ENCODE peak calls at places on chromosomes 7 and 10, in six cellular contexts. Q is AG09309; Z is GM23248; F is OCI-LY7; I is CD4-positive, alpha-beta memory T cell; K is Caco-2. E is an unnamed sample.

GRCh38 chr10:128047991-128048826 is 78.0 kb downstream of the MKI67 start:
- DNase-seq in Q (no peak), Z (peak; percentile 42), F (peak; percentile 74), I (peak; percentile 67), K (no peak), E (no peak)

GRCh38 chr10:100370976-100371706 is 24.1 kb downstream of the SCD start:
- DNase-seq in Q (peak; percentile 39), Z (peak; percentile 93), F (peak; percentile 31), I (peak; percentile 72), K (peak; percentile 78), E (no peak)

GRCh38 chr10:3765376-3765667 is 19.7 kb downstream of the KLF6 start:
- DNase-seq in Q (no peak), Z (no peak), F (no peak), I (no peak), K (no peak), E (no peak)

GRCh38 chr10:68043030-68043429 is 32.1 kb downstream of the HERC4 start:
- DNase-seq in Q (no peak), Z (peak; percentile 74), F (no peak), I (no peak), K (no peak), E (no peak)

GRCh38 chr7:38863609-38864291 is 45.2 kb downstream of the VPS41 start:
- DNase-seq in Q (no peak), Z (no peak), F (no peak), I (no peak), K (peak; percentile 72), E (peak; percentile 87)

GRCh38 chr7:131072505-131073091 is 255.1 kb upstream of the MKLN1 start:
- DNase-seq in Q (no peak), Z (peak; percentile 56), F (no peak), I (peak; percentile 60), K (peak; percentile 13), E (no peak)

GRCh38 chr7:99764478-99764877 is 19.5 kb downstream of the CYP3A4 start:
- DNase-seq in Q (no peak), Z (no peak), F (no peak), I (no peak), K (no peak), E (no peak)

GRCh38 chr10:111598433-111599059 is 521.7 kb downstream of the ADRA2A start:
- DNase-seq in Q (no peak), Z (peak; percentile 79), F (peak; percentile 55), I (peak; percentile 51), K (peak; percentile 69), E (peak; percentile 22)

GRCh38 chr7:30968747-30969603 is 5.2 kb downstream of the GHRHR start:
- DNase-seq in Q (no peak), Z (no peak), F (no peak), I (no peak), K (no peak), E (no peak)

GRCh38 chr7:921581-922333 is 32.7 kb downstream of the ADAP1 start:
- DNase-seq in Q (no peak), Z (no peak), F (no peak), I (no peak), K (no peak), E (no peak)

GRCh38 chr7:86930554-86931307 is 128.7 kb downstream of the ELAPOR2 start:
- DNase-seq in Q (no peak), Z (peak; percentile 5), F (no peak), I (no peak), K (no peak), E (no peak)

GRCh38 chr7:128406986-128407589 is 2.7 kb downstream of the IMPDH1 start:
- DNase-seq in Q (no peak), Z (no peak), F (no peak), I (no peak), K (no peak), E (no peak)

GRCh38 chr7:128407751-128408708 is 1.8 kb downstream of the IMPDH1 start:
- DNase-seq in Q (no peak), Z (no peak), F (no peak), I (no peak), K (no peak), E (no peak)

GRCh38 chr7:128410092-128410665 is 397 bp upstream of the IMPDH1 start:
- DNase-seq in Q (peak; percentile 41), Z (peak; percentile 90), F (peak; percentile 18), I (peak; percentile 79), K (peak; percentile 68), E (peak; percentile 16)

GRCh38 chr7:128408709-128409434 is 910 bp downstream of the IMPDH1 start:
- DNase-seq in Q (no peak), Z (peak; percentile 57), F (no peak), I (no peak), K (no peak), E (no peak)

DNA sequence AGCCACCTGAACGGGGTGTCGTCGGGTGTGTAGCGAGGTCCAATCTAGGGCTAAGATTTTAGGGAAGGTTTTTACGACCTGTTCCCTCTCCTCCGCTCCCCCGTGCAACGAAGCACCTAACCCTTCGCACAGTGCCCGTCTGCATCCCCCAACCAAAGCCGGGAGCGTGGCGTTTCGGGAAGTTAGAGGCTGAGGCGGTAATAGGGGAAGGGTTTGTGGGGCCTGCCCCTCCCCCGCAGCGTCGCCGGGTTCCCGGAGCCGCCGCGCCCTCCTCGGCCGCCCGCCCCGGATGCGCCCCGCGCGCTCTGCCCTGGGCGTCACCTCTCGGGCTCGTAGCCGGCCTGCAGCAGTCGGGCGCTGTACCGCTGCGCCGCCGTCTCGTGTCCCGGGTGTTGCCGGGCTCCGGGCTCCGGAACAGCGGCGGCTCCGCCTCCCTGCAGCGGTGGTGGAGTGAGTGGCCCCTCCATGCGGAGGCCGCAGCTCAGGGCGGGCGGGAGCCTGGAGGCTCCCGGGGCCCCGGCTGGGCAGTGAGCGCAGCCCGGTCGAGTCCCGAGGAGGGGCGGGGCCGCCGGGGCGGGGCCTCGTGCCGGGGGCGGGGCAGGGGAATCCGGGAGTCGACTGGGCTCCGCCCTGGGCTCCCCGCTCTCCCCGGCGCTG is at the start of gene IMPDH1:
- DNase-seq in Q (no peak), Z (peak; percentile 88), F (peak; percentile 57), I (peak; percentile 83), K (peak; percentile 92), E (no peak)
- H3K4me3 ChIP-seq in Q (peak within 1 kb of the TSS; percentile 85), Z (peak within 1 kb of the TSS; percentile 74), F (peak within 1 kb of the TSS; percentile 72), I (peak within 1 kb of the TSS; percentile 68), K (peak within 1 kb of the TSS; percentile 45), E (peak within 1 kb of the TSS; percentile 80)

GRCh38 chr10:125035588-125036298 is 93.8 kb downstream of the ZRANB1 start:
- DNase-seq in Q (no peak), Z (no peak), F (no peak), I (no peak), K (no peak), E (no peak)
- H3K4me3 ChIP-seq in Q (peak overlapping the region; percentile 6), Z (peak overlapping the region; percentile 20), F (no peak overlapping the region), I (no peak overlapping the region), K (no peak overlapping the region), E (no peak overlapping the region)

GRCh38 chr7:64465551-64465950 is 97.3 kb downstream of the ZNF680 start:
- DNase-seq in Q (no peak), Z (no peak), F (no peak), I (no peak), K (no peak), E (no peak)

GRCh38 chr7:64469673-64470072 is 93.2 kb downstream of the ZNF680 start:
- DNase-seq in Q (no peak), Z (no peak), F (no peak), I (no peak), K (no peak), E (no peak)

GRCh38 chr7:64463636-64464375 is 99.1 kb downstream of the ZNF680 start:
- DNase-seq in Q (peak; percentile 4), Z (peak; percentile 87), F (no peak), I (peak; percentile 67), K (no peak), E (peak; percentile 7)
- H3K4me3 ChIP-seq in Q (peak overlapping the region; percentile 34), Z (peak overlapping the region; percentile 83), F (no peak overlapping the region), I (no peak overlapping the region), K (no peak overlapping the region), E (peak overlapping the region; percentile 51)

GRCh38 chr10:72219229-72219814 is 3.2 kb upstream of the ASCC1 start:
- DNase-seq in Q (no peak), Z (no peak), F (no peak), I (no peak), K (no peak), E (no peak)

GRCh38 chr10:72220637-72221036 is 4.6 kb upstream of the ASCC1 start:
- DNase-seq in Q (no peak), Z (no peak), F (no peak), I (no peak), K (no peak), E (no peak)

GRCh38 chr10:72218756-72219155 is 2.7 kb upstream of the ASCC1 start:
- DNase-seq in Q (no peak), Z (no peak), F (no peak), I (no peak), K (no peak), E (no peak)

GRCh38 chr10:72215611-72216549 is at the start of the genes ANAPC16 and ASCC1:
- DNase-seq in Q (peak; percentile 66), Z (peak; percentile 95), F (peak; percentile 94), I (peak; percentile 92), K (peak; percentile 99), E (peak; percentile 39)

GRCh38 chr10:72218329-72218728 is 2.3 kb upstream of the ASCC1 start:
- DNase-seq in Q (no peak), Z (no peak), F (peak; percentile 77), I (no peak), K (no peak), E (no peak)
- H3K4me3 ChIP-seq in Q (no peak overlapping the region), Z (no peak overlapping the region), F (peak overlapping the region; percentile 56), I (no peak overlapping the region), K (no peak overlapping the region), E (no peak overlapping the region)